ENCODE peak calls at places on chromosomes 12 and 14, in six cellular contexts. One of them, this sample, is unnamed.

GRCh38 chr14:101239065-101239464 is 322.2 kb upstream of the DIO3 start:
- DNase-seq in SW 1271: no peak
- DNase-seq in lung: no peak
- DNase-seq in T-helper 22 cell: no peak
- DNase-seq in G401: no peak
- DNase-seq in MG63: no peak
- DNase-seq in this sample: no peak

GRCh38 chr12:100395811-100396210 is 38.9 kb downstream of the SLC17A8 start:
- DNase-seq in SW 1271: no peak
- DNase-seq in lung: no peak
- DNase-seq in T-helper 22 cell: no peak
- DNase-seq in G401: no peak
- DNase-seq in MG63: no peak
- DNase-seq in this sample: no peak

GRCh38 chr14:98692832-98693231 is 579.2 kb downstream of the BCL11B start:
- DNase-seq in SW 1271: no peak
- DNase-seq in lung: peak
- DNase-seq in T-helper 22 cell: no peak
- DNase-seq in G401: no peak
- DNase-seq in MG63: no peak
- DNase-seq in this sample: no peak

GRCh38 chr12:118649765-118650585 is 273.6 kb downstream of the SUDS3 start:
- DNase-seq in SW 1271: no peak
- DNase-seq in lung: no peak
- DNase-seq in T-helper 22 cell: no peak
- DNase-seq in G401: no peak
- DNase-seq in MG63: no peak
- DNase-seq in this sample: no peak

GRCh38 chr14:74601982-74602381 is 10.1 kb downstream of the LTBP2 start:
- DNase-seq in SW 1271: no peak
- DNase-seq in lung: no peak
- DNase-seq in T-helper 22 cell: no peak
- DNase-seq in G401: no peak
- DNase-seq in MG63: no peak
- DNase-seq in this sample: peak

GRCh38 chr12:128829870-128830504 is 6.2 kb upstream of the SLC15A4 start:
- DNase-seq in SW 1271: no peak
- DNase-seq in lung: no peak
- DNase-seq in T-helper 22 cell: no peak
- DNase-seq in G401: no peak
- DNase-seq in MG63: no peak
- DNase-seq in this sample: no peak

GRCh38 chr12:72570601-72571000 is 298.4 kb downstream of the TRHDE start:
- DNase-seq in SW 1271: no peak
- DNase-seq in lung: no peak
- DNase-seq in T-helper 22 cell: no peak
- DNase-seq in G401: no peak
- DNase-seq in MG63: no peak
- DNase-seq in this sample: peak

GRCh38 chr14:104016873-104017650 is 68.4 kb upstream of the ASPG start:
- DNase-seq in SW 1271: no peak
- DNase-seq in lung: no peak
- DNase-seq in T-helper 22 cell: no peak
- DNase-seq in G401: no peak
- DNase-seq in MG63: no peak
- DNase-seq in this sample: no peak

GRCh38 chr12:132142679-132143327 is 1.3 kb downstream of the DDX51 start:
- DNase-seq in SW 1271: no peak
- DNase-seq in lung: no peak
- DNase-seq in T-helper 22 cell: no peak
- DNase-seq in G401: no peak
- DNase-seq in MG63: no peak
- DNase-seq in this sample: no peak

GRCh38 chr12:125738211-125738610 is 673.0 kb downstream of the AACS start:
- DNase-seq in SW 1271: no peak
- DNase-seq in lung: no peak
- DNase-seq in T-helper 22 cell: no peak
- DNase-seq in G401: no peak
- DNase-seq in MG63: no peak
- DNase-seq in this sample: no peak

GRCh38 chr14:30227871-30228270 is 300.2 kb upstream of the PRKD1 start:
- DNase-seq in SW 1271: peak
- DNase-seq in lung: no peak
- DNase-seq in T-helper 22 cell: no peak
- DNase-seq in G401: no peak
- DNase-seq in MG63: peak
- DNase-seq in this sample: peak

GRCh38 chr14:22484638-22485037 is 104.4 kb downstream of the DAD1 start:
- DNase-seq in SW 1271: no peak
- DNase-seq in lung: no peak
- DNase-seq in T-helper 22 cell: no peak
- DNase-seq in G401: no peak
- DNase-seq in MG63: no peak
- DNase-seq in this sample: peak

GRCh38 chr12:121637231-121637914 is 11.0 kb downstream of the ORAI1 start:
- DNase-seq in SW 1271: no peak
- DNase-seq in lung: no peak
- DNase-seq in T-helper 22 cell: no peak
- DNase-seq in G401: no peak
- DNase-seq in MG63: no peak
- DNase-seq in this sample: peak

GRCh38 chr12:121858662-121859572 is at the start of gene HPD:
- DNase-seq in SW 1271: peak
- DNase-seq in lung: peak
- DNase-seq in T-helper 22 cell: no peak
- DNase-seq in G401: peak
- DNase-seq in MG63: peak
- DNase-seq in this sample: peak

GRCh38 chr12:84757978-84758377 is 154.6 kb downstream of the SLC6A15 start:
- DNase-seq in SW 1271: no peak
- DNase-seq in lung: no peak
- DNase-seq in T-helper 22 cell: no peak
- DNase-seq in G401: no peak
- DNase-seq in MG63: no peak
- DNase-seq in this sample: no peak

GRCh38 chr12:51836012-51836832 is 12.3 kb downstream of the FIGNL2 start:
- DNase-seq in SW 1271: no peak
- DNase-seq in lung: no peak
- DNase-seq in T-helper 22 cell: no peak
- DNase-seq in G401: no peak
- DNase-seq in MG63: no peak
- DNase-seq in this sample: no peak

GRCh38 chr12:122079532-122080081 is 1.1 kb downstream of the MLXIP start:
- DNase-seq in SW 1271: peak
- DNase-seq in lung: no peak
- DNase-seq in T-helper 22 cell: no peak
- DNase-seq in G401: no peak
- DNase-seq in MG63: no peak
- DNase-seq in this sample: no peak

GRCh38 chr12:108828774-108829173 is 28.6 kb downstream of the SSH1 start:
- DNase-seq in SW 1271: no peak
- DNase-seq in lung: no peak
- DNase-seq in T-helper 22 cell: no peak
- DNase-seq in G401: no peak
- DNase-seq in MG63: peak
- DNase-seq in this sample: no peak

GRCh38 chr14:35810963-35811362 is 1.9 kb upstream of the RALGAPA1 start:
- DNase-seq in SW 1271: no peak
- DNase-seq in lung: no peak
- DNase-seq in T-helper 22 cell: no peak
- DNase-seq in G401: no peak
- DNase-seq in MG63: no peak
- DNase-seq in this sample: no peak

GRCh38 chr12:25866586-25867378 is 91.7 kb upstream of the RASSF8 start:
- DNase-seq in SW 1271: no peak
- DNase-seq in lung: no peak
- DNase-seq in T-helper 22 cell: no peak
- DNase-seq in G401: no peak
- DNase-seq in MG63: no peak
- DNase-seq in this sample: no peak

GRCh38 chr12:94560416-94561221 is 89.7 kb downstream of the TMCC3 start:
- DNase-seq in SW 1271: peak
- DNase-seq in lung: no peak
- DNase-seq in T-helper 22 cell: no peak
- DNase-seq in G401: no peak
- DNase-seq in MG63: peak
- DNase-seq in this sample: no peak

GRCh38 chr12:138898-139534 is 72.4 kb downstream of the IQSEC3 start:
- DNase-seq in SW 1271: no peak
- DNase-seq in lung: no peak
- DNase-seq in T-helper 22 cell: no peak
- DNase-seq in G401: no peak
- DNase-seq in MG63: no peak
- DNase-seq in this sample: peak

GRCh38 chr12:46303039-46303666 is 34.3 kb upstream of the SLC38A1 start:
- DNase-seq in SW 1271: peak
- DNase-seq in lung: peak
- DNase-seq in T-helper 22 cell: peak
- DNase-seq in G401: peak
- DNase-seq in MG63: no peak
- DNase-seq in this sample: no peak

GRCh38 chr12:6943719-6944380 is at the start of the genes C12orf57 and RNU7-1:
- DNase-seq in SW 1271: peak
- DNase-seq in lung: peak
- DNase-seq in T-helper 22 cell: peak
- DNase-seq in G401: peak
- DNase-seq in MG63: peak
- DNase-seq in this sample: peak

GRCh38 chr12:100842156-100842555 is 47.6 kb downstream of the ANO4 start:
- DNase-seq in SW 1271: no peak
- DNase-seq in lung: no peak
- DNase-seq in T-helper 22 cell: no peak
- DNase-seq in G401: no peak
- DNase-seq in MG63: no peak
- DNase-seq in this sample: no peak

GRCh38 chr12:53267309-53268008 is 640 bp upstream of the ESPL1 start:
- DNase-seq in SW 1271: no peak
- DNase-seq in lung: no peak
- DNase-seq in T-helper 22 cell: no peak
- DNase-seq in G401: no peak
- DNase-seq in MG63: peak
- DNase-seq in this sample: no peak

GRCh38 chr12:130714091-130714590 is 2.0 kb downstream of the RIMBP2 start:
- DNase-seq in SW 1271: no peak
- DNase-seq in lung: no peak
- DNase-seq in T-helper 22 cell: no peak
- DNase-seq in G401: peak
- DNase-seq in MG63: no peak
- DNase-seq in this sample: peak

GRCh38 chr12:118307069-118307954 is 65.4 kb downstream of the TAOK3 start:
- DNase-seq in SW 1271: peak
- DNase-seq in lung: no peak
- DNase-seq in T-helper 22 cell: no peak
- DNase-seq in G401: no peak
- DNase-seq in MG63: peak
- DNase-seq in this sample: no peak

GRCh38 chr12:68121143-68121542 is 38.4 kb downstream of the IFNG start:
- DNase-seq in SW 1271: no peak
- DNase-seq in lung: no peak
- DNase-seq in T-helper 22 cell: no peak
- DNase-seq in G401: no peak
- DNase-seq in MG63: no peak
- DNase-seq in this sample: no peak

GRCh38 chr12:30643366-30643765 is 52.3 kb downstream of the IPO8 start:
- DNase-seq in SW 1271: no peak
- DNase-seq in lung: no peak
- DNase-seq in T-helper 22 cell: no peak
- DNase-seq in G401: no peak
- DNase-seq in MG63: no peak
- DNase-seq in this sample: no peak

GRCh38 chr12:126789963-126790362 is 1477.0 kb upstream of the TMEM132C start:
- DNase-seq in SW 1271: no peak
- DNase-seq in lung: no peak
- DNase-seq in T-helper 22 cell: no peak
- DNase-seq in G401: no peak
- DNase-seq in MG63: no peak
- DNase-seq in this sample: no peak